ENCODE peak calls at places on chromosomes 6 and 20, in nine cellular contexts. One of them, this sample, is unnamed.

GRCh38 chr6:2055914-2056313 is 189.5 kb downstream of the GMDS start:
- DNase-seq in stimulated activated CD4-positive, alpha-beta T cell treated with anti-CD3 and anti-CD28 coated beads, Interleukin-15, amount 100 ng/mL, for 1 hour: no peak
- DNase-seq in neural crest cell: no peak
- DNase-seq in NCI-H1092 treated with DMSO at 0.1 percent for 48 hours: no peak
- DNase-seq in mammary epithelial cell: no peak
- DNase-seq in NCI-H187 treated with DMSO at 0.1 percent for 48 hours: no peak
- DNase-seq in islet precursor cell: no peak
- DNase-seq in hypothalamus: no peak
- DNase-seq in cerebellar cortex: no peak
- DNase-seq in this sample: peak

GRCh38 chr20:10789386-10789785 is 115.6 kb upstream of the JAG1 start:
- DNase-seq in neural crest cell: no peak
- DNase-seq in cerebellar cortex: no peak
- DNase-seq in stimulated activated CD4-positive, alpha-beta T cell treated with anti-CD3 and anti-CD28 coated beads, Interleukin-15, amount 100 ng/mL, for 1 hour: no peak
- DNase-seq in islet precursor cell: no peak
- DNase-seq in mammary epithelial cell: no peak
- DNase-seq in NCI-H1092 treated with DMSO at 0.1 percent for 48 hours: no peak
- DNase-seq in hypothalamus: no peak
- DNase-seq in NCI-H187 treated with DMSO at 0.1 percent for 48 hours: no peak
- DNase-seq in this sample: no peak

GRCh38 chr6:89681983-89682564 is 43.5 kb upstream of the LYRM2 start:
- DNase-seq in NCI-H187 treated with DMSO at 0.1 percent for 48 hours: no peak
- DNase-seq in cerebellar cortex: no peak
- DNase-seq in hypothalamus: no peak
- DNase-seq in NCI-H1092 treated with DMSO at 0.1 percent for 48 hours: no peak
- DNase-seq in mammary epithelial cell: no peak
- DNase-seq in stimulated activated CD4-positive, alpha-beta T cell treated with anti-CD3 and anti-CD28 coated beads, Interleukin-15, amount 100 ng/mL, for 1 hour: no peak
- DNase-seq in islet precursor cell: no peak
- DNase-seq in neural crest cell: no peak
- DNase-seq in this sample: no peak

GRCh38 chr6:79078057-79078969 is at the start of gene PHIP:
- DNase-seq in mammary epithelial cell: peak
- DNase-seq in islet precursor cell: peak
- DNase-seq in hypothalamus: peak
- DNase-seq in NCI-H1092 treated with DMSO at 0.1 percent for 48 hours: peak
- DNase-seq in stimulated activated CD4-positive, alpha-beta T cell treated with anti-CD3 and anti-CD28 coated beads, Interleukin-15, amount 100 ng/mL, for 1 hour: peak
- DNase-seq in cerebellar cortex: peak
- DNase-seq in neural crest cell: peak
- DNase-seq in NCI-H187 treated with DMSO at 0.1 percent for 48 hours: peak
- DNase-seq in this sample: peak

GRCh38 chr20:55437778-55438417 is 567.4 kb downstream of the CBLN4 start:
- DNase-seq in NCI-H1092 treated with DMSO at 0.1 percent for 48 hours: no peak
- DNase-seq in stimulated activated CD4-positive, alpha-beta T cell treated with anti-CD3 and anti-CD28 coated beads, Interleukin-15, amount 100 ng/mL, for 1 hour: no peak
- DNase-seq in hypothalamus: no peak
- DNase-seq in cerebellar cortex: no peak
- DNase-seq in islet precursor cell: no peak
- DNase-seq in neural crest cell: no peak
- DNase-seq in mammary epithelial cell: no peak
- DNase-seq in NCI-H187 treated with DMSO at 0.1 percent for 48 hours: no peak
- DNase-seq in this sample: no peak

GRCh38 chr6:26411751-26412150 is 9.7 kb downstream of the BTN3A1 start:
- DNase-seq in mammary epithelial cell: peak
- DNase-seq in hypothalamus: no peak
- DNase-seq in NCI-H187 treated with DMSO at 0.1 percent for 48 hours: no peak
- DNase-seq in islet precursor cell: no peak
- DNase-seq in cerebellar cortex: no peak
- DNase-seq in neural crest cell: no peak
- DNase-seq in NCI-H1092 treated with DMSO at 0.1 percent for 48 hours: no peak
- DNase-seq in stimulated activated CD4-positive, alpha-beta T cell treated with anti-CD3 and anti-CD28 coated beads, Interleukin-15, amount 100 ng/mL, for 1 hour: no peak
- DNase-seq in this sample: peak

GRCh38 chr20:21272279-21272678 is 30.9 kb upstream of the XRN2 start:
- DNase-seq in stimulated activated CD4-positive, alpha-beta T cell treated with anti-CD3 and anti-CD28 coated beads, Interleukin-15, amount 100 ng/mL, for 1 hour: no peak
- DNase-seq in mammary epithelial cell: no peak
- DNase-seq in cerebellar cortex: no peak
- DNase-seq in neural crest cell: no peak
- DNase-seq in islet precursor cell: no peak
- DNase-seq in hypothalamus: no peak
- DNase-seq in NCI-H1092 treated with DMSO at 0.1 percent for 48 hours: no peak
- DNase-seq in NCI-H187 treated with DMSO at 0.1 percent for 48 hours: no peak
- DNase-seq in this sample: peak

GRCh38 chr6:157985378-157986155 is 3.9 kb downstream of the SYNJ2 start:
- DNase-seq in cerebellar cortex: no peak
- DNase-seq in hypothalamus: no peak
- DNase-seq in neural crest cell: no peak
- DNase-seq in NCI-H187 treated with DMSO at 0.1 percent for 48 hours: no peak
- DNase-seq in stimulated activated CD4-positive, alpha-beta T cell treated with anti-CD3 and anti-CD28 coated beads, Interleukin-15, amount 100 ng/mL, for 1 hour: no peak
- DNase-seq in NCI-H1092 treated with DMSO at 0.1 percent for 48 hours: peak
- DNase-seq in islet precursor cell: peak
- DNase-seq in mammary epithelial cell: no peak
- DNase-seq in this sample: peak

GRCh38 chr20:54156522-54156921 is 17.3 kb downstream of the CYP24A1 start:
- DNase-seq in mammary epithelial cell: no peak
- DNase-seq in stimulated activated CD4-positive, alpha-beta T cell treated with anti-CD3 and anti-CD28 coated beads, Interleukin-15, amount 100 ng/mL, for 1 hour: no peak
- DNase-seq in islet precursor cell: no peak
- DNase-seq in hypothalamus: no peak
- DNase-seq in neural crest cell: no peak
- DNase-seq in NCI-H187 treated with DMSO at 0.1 percent for 48 hours: no peak
- DNase-seq in NCI-H1092 treated with DMSO at 0.1 percent for 48 hours: no peak
- DNase-seq in cerebellar cortex: no peak
- DNase-seq in this sample: no peak

GRCh38 chr6:135162678-135163439 is 18.2 kb upstream of the MYB start:
- DNase-seq in NCI-H187 treated with DMSO at 0.1 percent for 48 hours: no peak
- DNase-seq in NCI-H1092 treated with DMSO at 0.1 percent for 48 hours: no peak
- DNase-seq in mammary epithelial cell: no peak
- DNase-seq in stimulated activated CD4-positive, alpha-beta T cell treated with anti-CD3 and anti-CD28 coated beads, Interleukin-15, amount 100 ng/mL, for 1 hour: no peak
- DNase-seq in islet precursor cell: peak
- DNase-seq in cerebellar cortex: peak
- DNase-seq in hypothalamus: no peak
- DNase-seq in neural crest cell: peak
- DNase-seq in this sample: no peak

GRCh38 chr6:116313377-116313776 is 33.6 kb upstream of the TSPYL1 start:
- DNase-seq in hypothalamus: no peak
- DNase-seq in neural crest cell: no peak
- DNase-seq in islet precursor cell: no peak
- DNase-seq in mammary epithelial cell: peak
- DNase-seq in NCI-H1092 treated with DMSO at 0.1 percent for 48 hours: no peak
- DNase-seq in NCI-H187 treated with DMSO at 0.1 percent for 48 hours: no peak
- DNase-seq in cerebellar cortex: no peak
- DNase-seq in stimulated activated CD4-positive, alpha-beta T cell treated with anti-CD3 and anti-CD28 coated beads, Interleukin-15, amount 100 ng/mL, for 1 hour: no peak
- DNase-seq in this sample: peak

GRCh38 chr6:135146160-135146920 is 34.8 kb upstream of the MYB start:
- DNase-seq in mammary epithelial cell: peak
- DNase-seq in NCI-H187 treated with DMSO at 0.1 percent for 48 hours: no peak
- DNase-seq in hypothalamus: no peak
- DNase-seq in NCI-H1092 treated with DMSO at 0.1 percent for 48 hours: no peak
- DNase-seq in islet precursor cell: no peak
- DNase-seq in neural crest cell: no peak
- DNase-seq in stimulated activated CD4-positive, alpha-beta T cell treated with anti-CD3 and anti-CD28 coated beads, Interleukin-15, amount 100 ng/mL, for 1 hour: no peak
- DNase-seq in cerebellar cortex: no peak
- DNase-seq in this sample: peak

GRCh38 chr6:133012774-133013173 is 198.4 kb downstream of the RPS12 start:
- DNase-seq in islet precursor cell: no peak
- DNase-seq in cerebellar cortex: no peak
- DNase-seq in neural crest cell: no peak
- DNase-seq in mammary epithelial cell: no peak
- DNase-seq in NCI-H187 treated with DMSO at 0.1 percent for 48 hours: no peak
- DNase-seq in stimulated activated CD4-positive, alpha-beta T cell treated with anti-CD3 and anti-CD28 coated beads, Interleukin-15, amount 100 ng/mL, for 1 hour: no peak
- DNase-seq in hypothalamus: no peak
- DNase-seq in NCI-H1092 treated with DMSO at 0.1 percent for 48 hours: no peak
- DNase-seq in this sample: no peak

GRCh38 chr20:3866464-3866863 is 19.8 kb downstream of the MAVS start:
- DNase-seq in hypothalamus: no peak
- DNase-seq in stimulated activated CD4-positive, alpha-beta T cell treated with anti-CD3 and anti-CD28 coated beads, Interleukin-15, amount 100 ng/mL, for 1 hour: no peak
- DNase-seq in NCI-H187 treated with DMSO at 0.1 percent for 48 hours: no peak
- DNase-seq in islet precursor cell: peak
- DNase-seq in NCI-H1092 treated with DMSO at 0.1 percent for 48 hours: no peak
- DNase-seq in mammary epithelial cell: peak
- DNase-seq in cerebellar cortex: no peak
- DNase-seq in neural crest cell: no peak
- DNase-seq in this sample: no peak

GRCh38 chr6:39339557-39340555 is 17.4 kb upstream of the KCNK16 start:
- DNase-seq in islet precursor cell: no peak
- DNase-seq in stimulated activated CD4-positive, alpha-beta T cell treated with anti-CD3 and anti-CD28 coated beads, Interleukin-15, amount 100 ng/mL, for 1 hour: no peak
- DNase-seq in cerebellar cortex: no peak
- DNase-seq in mammary epithelial cell: peak
- DNase-seq in neural crest cell: no peak
- DNase-seq in hypothalamus: no peak
- DNase-seq in NCI-H1092 treated with DMSO at 0.1 percent for 48 hours: peak
- DNase-seq in NCI-H187 treated with DMSO at 0.1 percent for 48 hours: peak
- DNase-seq in this sample: no peak

GRCh38 chr6:10465633-10466499 is 51.0 kb upstream of the TFAP2A start:
- DNase-seq in neural crest cell: peak
- DNase-seq in NCI-H1092 treated with DMSO at 0.1 percent for 48 hours: no peak
- DNase-seq in hypothalamus: no peak
- DNase-seq in stimulated activated CD4-positive, alpha-beta T cell treated with anti-CD3 and anti-CD28 coated beads, Interleukin-15, amount 100 ng/mL, for 1 hour: no peak
- DNase-seq in NCI-H187 treated with DMSO at 0.1 percent for 48 hours: no peak
- DNase-seq in mammary epithelial cell: peak
- DNase-seq in cerebellar cortex: peak
- DNase-seq in islet precursor cell: peak
- DNase-seq in this sample: peak

GRCh38 chr6:88538849-88539571 is 372.9 kb upstream of the CNR1 start:
- DNase-seq in neural crest cell: no peak
- DNase-seq in stimulated activated CD4-positive, alpha-beta T cell treated with anti-CD3 and anti-CD28 coated beads, Interleukin-15, amount 100 ng/mL, for 1 hour: no peak
- DNase-seq in cerebellar cortex: no peak
- DNase-seq in hypothalamus: no peak
- DNase-seq in NCI-H187 treated with DMSO at 0.1 percent for 48 hours: no peak
- DNase-seq in NCI-H1092 treated with DMSO at 0.1 percent for 48 hours: no peak
- DNase-seq in islet precursor cell: no peak
- DNase-seq in mammary epithelial cell: no peak
- DNase-seq in this sample: no peak

GRCh38 chr6:135002229-135002844 is 52.3 kb downstream of the HBS1L start:
- DNase-seq in NCI-H187 treated with DMSO at 0.1 percent for 48 hours: no peak
- DNase-seq in neural crest cell: no peak
- DNase-seq in islet precursor cell: no peak
- DNase-seq in cerebellar cortex: peak
- DNase-seq in hypothalamus: no peak
- DNase-seq in stimulated activated CD4-positive, alpha-beta T cell treated with anti-CD3 and anti-CD28 coated beads, Interleukin-15, amount 100 ng/mL, for 1 hour: no peak
- DNase-seq in NCI-H1092 treated with DMSO at 0.1 percent for 48 hours: no peak
- DNase-seq in mammary epithelial cell: no peak
- DNase-seq in this sample: peak

GRCh38 chr6:108947114-108947854 is 99.1 kb downstream of the ARMC2 start:
- DNase-seq in NCI-H1092 treated with DMSO at 0.1 percent for 48 hours: peak
- DNase-seq in mammary epithelial cell: peak
- DNase-seq in stimulated activated CD4-positive, alpha-beta T cell treated with anti-CD3 and anti-CD28 coated beads, Interleukin-15, amount 100 ng/mL, for 1 hour: no peak
- DNase-seq in islet precursor cell: no peak
- DNase-seq in hypothalamus: no peak
- DNase-seq in cerebellar cortex: peak
- DNase-seq in NCI-H187 treated with DMSO at 0.1 percent for 48 hours: no peak
- DNase-seq in neural crest cell: no peak
- DNase-seq in this sample: peak

GRCh38 chr6:138785980-138786379 is 9.9 kb upstream of the ECT2L start:
- DNase-seq in cerebellar cortex: peak
- DNase-seq in neural crest cell: no peak
- DNase-seq in islet precursor cell: no peak
- DNase-seq in stimulated activated CD4-positive, alpha-beta T cell treated with anti-CD3 and anti-CD28 coated beads, Interleukin-15, amount 100 ng/mL, for 1 hour: no peak
- DNase-seq in NCI-H1092 treated with DMSO at 0.1 percent for 48 hours: no peak
- DNase-seq in NCI-H187 treated with DMSO at 0.1 percent for 48 hours: no peak
- DNase-seq in mammary epithelial cell: no peak
- DNase-seq in hypothalamus: no peak
- DNase-seq in this sample: no peak

GRCh38 chr6:107716688-107717089 is 107.4 kb downstream of the SCML4 start:
- DNase-seq in hypothalamus: no peak
- DNase-seq in neural crest cell: no peak
- DNase-seq in NCI-H187 treated with DMSO at 0.1 percent for 48 hours: no peak
- DNase-seq in NCI-H1092 treated with DMSO at 0.1 percent for 48 hours: no peak
- DNase-seq in stimulated activated CD4-positive, alpha-beta T cell treated with anti-CD3 and anti-CD28 coated beads, Interleukin-15, amount 100 ng/mL, for 1 hour: peak
- DNase-seq in islet precursor cell: no peak
- DNase-seq in cerebellar cortex: peak
- DNase-seq in mammary epithelial cell: no peak
- DNase-seq in this sample: peak

GRCh38 chr6:158066161-158066781 is 84.6 kb downstream of the SYNJ2 start:
- DNase-seq in islet precursor cell: no peak
- DNase-seq in NCI-H1092 treated with DMSO at 0.1 percent for 48 hours: no peak
- DNase-seq in stimulated activated CD4-positive, alpha-beta T cell treated with anti-CD3 and anti-CD28 coated beads, Interleukin-15, amount 100 ng/mL, for 1 hour: no peak
- DNase-seq in NCI-H187 treated with DMSO at 0.1 percent for 48 hours: no peak
- DNase-seq in neural crest cell: no peak
- DNase-seq in hypothalamus: no peak
- DNase-seq in mammary epithelial cell: no peak
- DNase-seq in cerebellar cortex: peak
- DNase-seq in this sample: no peak

GRCh38 chr6:43506667-43507471 is 3.3 kb downstream of the LRRC73 start:
- DNase-seq in hypothalamus: peak
- DNase-seq in stimulated activated CD4-positive, alpha-beta T cell treated with anti-CD3 and anti-CD28 coated beads, Interleukin-15, amount 100 ng/mL, for 1 hour: peak
- DNase-seq in mammary epithelial cell: peak
- DNase-seq in cerebellar cortex: peak
- DNase-seq in neural crest cell: peak
- DNase-seq in NCI-H187 treated with DMSO at 0.1 percent for 48 hours: peak
- DNase-seq in islet precursor cell: peak
- DNase-seq in NCI-H1092 treated with DMSO at 0.1 percent for 48 hours: peak
- DNase-seq in this sample: peak

GRCh38 chr6:111478749-111479148 is 4.3 kb downstream of the REV3L start:
- DNase-seq in NCI-H1092 treated with DMSO at 0.1 percent for 48 hours: peak
- DNase-seq in neural crest cell: no peak
- DNase-seq in cerebellar cortex: peak
- DNase-seq in NCI-H187 treated with DMSO at 0.1 percent for 48 hours: peak
- DNase-seq in mammary epithelial cell: peak
- DNase-seq in islet precursor cell: no peak
- DNase-seq in hypothalamus: no peak
- DNase-seq in stimulated activated CD4-positive, alpha-beta T cell treated with anti-CD3 and anti-CD28 coated beads, Interleukin-15, amount 100 ng/mL, for 1 hour: no peak
- DNase-seq in this sample: peak

GRCh38 chr6:107641500-107641931 is 151.6 kb downstream of the SOBP start:
- DNase-seq in stimulated activated CD4-positive, alpha-beta T cell treated with anti-CD3 and anti-CD28 coated beads, Interleukin-15, amount 100 ng/mL, for 1 hour: no peak
- DNase-seq in mammary epithelial cell: no peak
- DNase-seq in NCI-H187 treated with DMSO at 0.1 percent for 48 hours: no peak
- DNase-seq in islet precursor cell: no peak
- DNase-seq in neural crest cell: no peak
- DNase-seq in NCI-H1092 treated with DMSO at 0.1 percent for 48 hours: peak
- DNase-seq in hypothalamus: no peak
- DNase-seq in cerebellar cortex: peak
- DNase-seq in this sample: no peak

GRCh38 chr20:61814726-61815125 is 251.0 kb downstream of the TAF4 start:
- DNase-seq in cerebellar cortex: no peak
- DNase-seq in islet precursor cell: no peak
- DNase-seq in NCI-H187 treated with DMSO at 0.1 percent for 48 hours: no peak
- DNase-seq in hypothalamus: no peak
- DNase-seq in NCI-H1092 treated with DMSO at 0.1 percent for 48 hours: no peak
- DNase-seq in stimulated activated CD4-positive, alpha-beta T cell treated with anti-CD3 and anti-CD28 coated beads, Interleukin-15, amount 100 ng/mL, for 1 hour: no peak
- DNase-seq in neural crest cell: no peak
- DNase-seq in mammary epithelial cell: no peak
- DNase-seq in this sample: no peak

GRCh38 chr20:56900252-56900651 is 271.1 kb downstream of the TFAP2C start:
- DNase-seq in islet precursor cell: no peak
- DNase-seq in cerebellar cortex: no peak
- DNase-seq in mammary epithelial cell: no peak
- DNase-seq in neural crest cell: no peak
- DNase-seq in hypothalamus: no peak
- DNase-seq in NCI-H1092 treated with DMSO at 0.1 percent for 48 hours: no peak
- DNase-seq in NCI-H187 treated with DMSO at 0.1 percent for 48 hours: no peak
- DNase-seq in stimulated activated CD4-positive, alpha-beta T cell treated with anti-CD3 and anti-CD28 coated beads, Interleukin-15, amount 100 ng/mL, for 1 hour: no peak
- DNase-seq in this sample: no peak

GRCh38 chr6:144350176-144350575 is 65.0 kb downstream of the UTRN start:
- DNase-seq in cerebellar cortex: no peak
- DNase-seq in NCI-H1092 treated with DMSO at 0.1 percent for 48 hours: no peak
- DNase-seq in islet precursor cell: no peak
- DNase-seq in stimulated activated CD4-positive, alpha-beta T cell treated with anti-CD3 and anti-CD28 coated beads, Interleukin-15, amount 100 ng/mL, for 1 hour: no peak
- DNase-seq in mammary epithelial cell: no peak
- DNase-seq in neural crest cell: no peak
- DNase-seq in hypothalamus: no peak
- DNase-seq in NCI-H187 treated with DMSO at 0.1 percent for 48 hours: no peak
- DNase-seq in this sample: no peak

GRCh38 chr20:51354769-51355319 is 187.7 kb downstream of the NFATC2 start:
- DNase-seq in NCI-H187 treated with DMSO at 0.1 percent for 48 hours: no peak
- DNase-seq in mammary epithelial cell: no peak
- DNase-seq in stimulated activated CD4-positive, alpha-beta T cell treated with anti-CD3 and anti-CD28 coated beads, Interleukin-15, amount 100 ng/mL, for 1 hour: no peak
- DNase-seq in NCI-H1092 treated with DMSO at 0.1 percent for 48 hours: no peak
- DNase-seq in hypothalamus: no peak
- DNase-seq in cerebellar cortex: no peak
- DNase-seq in islet precursor cell: peak
- DNase-seq in neural crest cell: no peak
- DNase-seq in this sample: peak

GRCh38 chr6:166587631-166588413 is 1.3 kb upstream of the RAMACL start:
- DNase-seq in hypothalamus: no peak
- DNase-seq in islet precursor cell: no peak
- DNase-seq in NCI-H187 treated with DMSO at 0.1 percent for 48 hours: no peak
- DNase-seq in stimulated activated CD4-positive, alpha-beta T cell treated with anti-CD3 and anti-CD28 coated beads, Interleukin-15, amount 100 ng/mL, for 1 hour: no peak
- DNase-seq in NCI-H1092 treated with DMSO at 0.1 percent for 48 hours: no peak
- DNase-seq in neural crest cell: no peak
- DNase-seq in cerebellar cortex: no peak
- DNase-seq in mammary epithelial cell: no peak
- DNase-seq in this sample: no peak

GRCh38 chr6:15754035-15754705 is 91.3 kb upstream of the DTNBP1 start:
- DNase-seq in islet precursor cell: peak
- DNase-seq in cerebellar cortex: no peak
- DNase-seq in NCI-H1092 treated with DMSO at 0.1 percent for 48 hours: no peak
- DNase-seq in neural crest cell: no peak
- DNase-seq in hypothalamus: no peak
- DNase-seq in stimulated activated CD4-positive, alpha-beta T cell treated with anti-CD3 and anti-CD28 coated beads, Interleukin-15, amount 100 ng/mL, for 1 hour: no peak
- DNase-seq in NCI-H187 treated with DMSO at 0.1 percent for 48 hours: no peak
- DNase-seq in mammary epithelial cell: peak
- DNase-seq in this sample: peak